ENCODE peak calls at places on chromosomes 3 and 15, in nine cellular contexts. G is spleen, S is SK-N-MC, O is stomach, U is breast epithelium, B is endothelial cell of umbilical vein, W is transverse colon, A is suprapubic skin, D is GM12878. I is an unnamed sample.

GRCh38 chr3:102163039-102163817 is 271.6 kb upstream of the ZPLD1 start:
- DNase-seq in G (no peak), S (peak; percentile 50), O (peak; percentile 38), U (peak; percentile 56), B (peak; percentile 98), W (no peak), A (no peak), D (no peak), I (no peak)

GRCh38 chr3:135802171-135802570 is 163.4 kb upstream of the PPP2R3A start:
- DNase-seq in G (no peak), S (no peak), O (no peak), U (no peak), B (no peak), W (peak; percentile 36), A (no peak), D (no peak), I (no peak)

GRCh38 chr15:57375827-57376694 is at the start of gene CGNL1:
- DNase-seq in G (no peak), S (no peak), O (peak; percentile 71), U (no peak), B (peak; percentile 49), W (peak; percentile 35), A (no peak), D (no peak), I (no peak)

GRCh38 chr3:87320748-87321634 is 44.6 kb upstream of the POU1F1 start:
- DNase-seq in G (no peak), S (no peak), O (no peak), U (no peak), B (no peak), W (no peak), A (no peak), D (no peak), I (no peak)

GRCh38 chr15:78065284-78065872 is 12.1 kb downstream of the TBC1D2B start:
- DNase-seq in G (no peak), S (no peak), O (peak; percentile 47), U (no peak), B (peak; percentile 68), W (peak; percentile 66), A (peak; percentile 88), D (no peak), I (peak; percentile 78)

GRCh38 chr15:51736646-51737537 is 563 bp downstream of the LYSMD2 start:
- DNase-seq in G (peak; percentile 93), S (no peak), O (peak; percentile 53), U (no peak), B (peak; percentile 23), W (peak; percentile 67), A (peak; percentile 70), D (no peak), I (peak; percentile 50)

GRCh38 chr15:72835289-72835890 is 51.8 kb upstream of the ADPGK start:
- DNase-seq in G (no peak), S (no peak), O (no peak), U (no peak), B (no peak), W (peak; percentile 43), A (no peak), D (no peak), I (no peak)

GRCh38 chr15:66772967-66773873 is 71.2 kb downstream of the SMAD6 start:
- DNase-seq in G (peak; percentile 59), S (no peak), O (peak; percentile 72), U (no peak), B (peak; percentile 39), W (peak; percentile 51), A (no peak), D (no peak), I (no peak)

GRCh38 chr3:138089091-138089490 is 26.3 kb downstream of the DZIP1L start:
- DNase-seq in G (no peak), S (no peak), O (no peak), U (no peak), B (no peak), W (no peak), A (no peak), D (no peak), I (no peak)

GRCh38 chr3:142088522-142088921 is 60.8 kb downstream of the TFDP2 start:
- DNase-seq in G (no peak), S (no peak), O (no peak), U (no peak), B (no peak), W (no peak), A (no peak), D (no peak), I (no peak)

GRCh38 chr3:175121225-175121624 is 262.1 kb downstream of the NAALADL2 start:
- DNase-seq in G (no peak), S (no peak), O (peak; percentile 50), U (no peak), B (no peak), W (peak; percentile 14), A (no peak), D (no peak), I (no peak)

GRCh38 chr15:38320181-38320580 is 67.5 kb downstream of the SPRED1 start:
- DNase-seq in G (no peak), S (no peak), O (no peak), U (no peak), B (no peak), W (no peak), A (no peak), D (no peak), I (no peak)

GRCh38 chr15:88918738-88919137 is 5.6 kb upstream of the MFGE8 start:
- DNase-seq in G (no peak), S (no peak), O (peak; percentile 45), U (no peak), B (peak; percentile 12), W (peak; percentile 45), A (peak; percentile 91), D (peak; percentile 75), I (peak; percentile 41)

GRCh38 chr15:66290518-66290917 is 2.9 kb upstream of the DIS3L start:
- DNase-seq in G (no peak), S (no peak), O (no peak), U (no peak), B (no peak), W (no peak), A (no peak), D (no peak), I (no peak)

GRCh38 chr3:78260388-78260787 is 1220.5 kb downstream of the ROBO2 start:
- DNase-seq in G (no peak), S (no peak), O (no peak), U (no peak), B (no peak), W (no peak), A (no peak), D (no peak), I (no peak)

GRCh38 chr3:50472958-50473357 is 30.5 kb downstream of the CACNA2D2 start:
- DNase-seq in G (no peak), S (no peak), O (no peak), U (no peak), B (no peak), W (no peak), A (no peak), D (no peak), I (no peak)

GRCh38 chr15:98730860-98731711 is 82.7 kb downstream of the IGF1R start:
- DNase-seq in G (no peak), S (no peak), O (no peak), U (no peak), B (no peak), W (no peak), A (no peak), D (no peak), I (no peak)

GRCh38 chr15:98727115-98728040 is 79.0 kb downstream of the IGF1R start:
- DNase-seq in G (no peak), S (no peak), O (peak; percentile 92), U (peak; percentile 93), B (peak; percentile 92), W (peak; percentile 89), A (peak; percentile 92), D (no peak), I (no peak)

GRCh38 chr15:98729446-98730042 is 81.2 kb downstream of the IGF1R start:
- DNase-seq in G (no peak), S (no peak), O (no peak), U (no peak), B (peak; percentile 44), W (no peak), A (no peak), D (no peak), I (no peak)

GRCh38 chr15:98728107-98728810 is 79.9 kb downstream of the IGF1R start:
- DNase-seq in G (no peak), S (no peak), O (no peak), U (no peak), B (no peak), W (no peak), A (no peak), D (no peak), I (no peak)

GRCh38 chr15:98728811-98729160 is 80.4 kb downstream of the IGF1R start:
- DNase-seq in G (no peak), S (no peak), O (no peak), U (no peak), B (no peak), W (no peak), A (no peak), D (no peak), I (no peak)
- H3K27ac ChIP-seq in G (no peak overlapping the region), S (no peak overlapping the region), O (peak overlapping the region; percentile 84), U (peak overlapping the region; percentile 94), B (peak overlapping the region; percentile 98), W (peak overlapping the region; percentile 81), A (peak overlapping the region; percentile 85), D (no peak overlapping the region), I (peak overlapping the region; percentile 26)

DNA sequence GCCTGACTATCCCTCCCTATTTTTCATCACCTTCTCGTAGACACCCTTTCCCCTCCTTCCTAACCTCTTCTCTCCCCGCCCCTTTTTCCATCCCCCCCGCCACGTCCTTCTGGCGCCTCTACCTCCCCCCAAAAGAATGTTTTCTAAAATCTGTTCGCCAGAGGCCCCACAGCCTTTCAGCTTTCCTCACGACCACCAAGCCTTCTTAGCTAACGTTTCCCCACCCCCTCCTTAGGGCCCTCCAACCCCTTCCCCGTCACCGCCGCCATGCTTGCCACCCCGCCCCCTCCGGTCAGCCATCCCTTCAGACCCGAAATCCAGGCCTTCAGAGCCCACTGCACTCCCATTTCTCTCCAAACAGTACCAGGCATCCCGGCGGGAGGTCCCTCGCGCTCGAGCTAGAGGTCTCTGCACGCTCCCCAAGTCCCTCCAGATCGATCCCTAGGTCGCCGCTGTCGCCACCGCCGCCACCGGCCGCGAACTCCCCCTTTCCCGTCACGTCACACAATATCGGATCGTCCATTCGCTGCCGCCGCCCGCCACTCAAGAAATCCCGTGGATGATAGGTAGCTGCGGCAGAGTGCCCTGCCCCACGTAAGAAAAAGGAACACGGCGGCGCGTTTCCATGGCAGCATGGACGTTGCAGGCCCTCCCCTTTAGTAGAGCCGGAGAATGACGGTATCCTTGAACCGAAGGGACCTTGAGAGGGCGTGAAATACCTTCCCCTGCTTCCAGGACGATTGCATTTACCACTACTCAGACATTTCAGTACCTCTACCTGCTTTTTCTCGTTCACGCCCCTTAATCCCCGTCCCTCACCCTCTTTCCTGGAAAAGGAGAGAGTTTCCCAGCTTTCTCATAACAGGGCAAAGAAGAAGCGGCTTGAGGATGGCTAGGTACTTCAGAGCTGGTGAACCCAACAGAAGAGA is at the start of gene TP53BP1:
- DNase-seq in G (peak; percentile 98), S (peak; percentile 48), O (peak; percentile 98), U (peak; percentile 96), B (peak; percentile 95), W (peak; percentile 98), A (peak; percentile 99), D (peak; percentile 75), I (peak; percentile 82)
- TF ChIP-seq POLR2AphosphoS5 in G (peak; percentile 87), S (peak; percentile 62), O (peak; percentile 50), U (no peak), B (no peak), W (peak; percentile 68), A (no peak), D (no peak), I (no peak)

GRCh38 chr3:80618295-80619256 is 850.8 kb upstream of the ROBO1 start:
- DNase-seq in G (no peak), S (no peak), O (no peak), U (no peak), B (peak; percentile 21), W (no peak), A (no peak), D (no peak), I (no peak)
- H3K27ac ChIP-seq in G (no peak overlapping the region), S (no peak overlapping the region), O (no peak overlapping the region), U (no peak overlapping the region), B (no peak overlapping the region), W (no peak overlapping the region), A (no peak overlapping the region), D (no peak overlapping the region), I (no peak overlapping the region)

GRCh38 chr3:108897883-108898282 is 55.8 kb downstream of the GUCA1C start:
- DNase-seq in G (no peak), S (no peak), O (no peak), U (no peak), B (no peak), W (no peak), A (no peak), D (no peak), I (no peak)
- TF ChIP-seq POLR2AphosphoS5 in G (no peak), S (no peak), O (no peak), U (no peak), B (no peak), W (no peak), A (no peak), D (no peak), I (no peak)